ENCODE peak calls at places on chromosomes 1 and 21, in five cellular contexts. Z, Q, N, S and V are unnamed samples.

GRCh38 chr1:170410391-170411146 is 121.4 kb upstream of the GORAB start:
- DNase-seq in Q (no peak), N (no peak), S (peak), Z (no peak), V (peak)

GRCh38 chr1:55478742-55479141 is 263.6 kb upstream of the USP24 start:
- DNase-seq in N (no peak), Z (no peak), S (peak), Q (no peak), V (no peak)

GRCh38 chr1:77536813-77537212 is 145.6 kb downstream of the ZZZ3 start:
- DNase-seq in N (no peak), Z (no peak), S (peak), Q (no peak), V (no peak)

GRCh38 chr21:46604975-46605758 is at the start of gene S100B:
- DNase-seq in Q (peak), S (no peak), N (no peak), Z (no peak), V (no peak)

GRCh38 chr1:182340233-182341058 is 51.1 kb downstream of the GLUL start:
- DNase-seq in Z (no peak), S (peak), N (no peak), Q (no peak), V (peak)

GRCh38 chr1:214377886-214378285 is 96.9 kb downstream of the SMYD2 start:
- DNase-seq in Z (no peak), N (no peak), S (peak), Q (no peak), V (peak)

GRCh38 chr1:47186267-47187185 is 3.3 kb downstream of the PDZK1IP1 start:
- DNase-seq in S (no peak), Q (no peak), N (no peak), Z (no peak), V (no peak)

GRCh38 chr1:17485280-17485679 is 45.8 kb upstream of the RCC2 start:
- DNase-seq in S (no peak), Z (no peak), Q (peak), N (peak), V (peak)

GRCh38 chr1:167439301-167439988 is 78.9 kb downstream of the CD247 start:
- DNase-seq in N (no peak), S (peak), Q (peak), Z (peak), V (peak)

DNA sequence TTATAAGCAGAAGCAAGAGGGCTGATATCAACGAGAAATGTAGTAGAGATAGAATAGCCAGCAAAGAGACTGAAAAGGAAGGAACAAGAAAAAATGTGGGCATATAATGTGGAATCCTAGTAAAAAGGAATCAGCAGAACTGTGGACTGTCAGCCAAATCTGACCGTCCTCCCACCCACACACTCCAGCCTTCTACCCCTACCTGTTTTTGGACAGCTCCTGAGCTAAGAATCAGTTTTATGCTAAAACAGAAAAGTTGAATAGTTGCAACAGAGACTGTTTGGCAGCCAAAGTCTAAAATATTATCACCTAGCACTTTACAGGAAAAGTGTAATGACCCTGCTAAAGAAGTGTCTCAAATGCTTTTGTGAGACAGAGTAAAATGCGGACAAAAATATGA is 533.3 kb upstream of the CXADR start:
- DNase-seq in S (no peak), Q (no peak), Z (no peak), N (no peak), V (no peak)
- H2BK12ac ChIP-seq in S (no peak), Q (no peak), Z (no peak), N (no peak), V (no peak)

GRCh38 chr1:235659186-235659771 is 9.7 kb upstream of the GNG4 start:
- DNase-seq in Z (no peak), Q (no peak), S (no peak), N (no peak), V (peak)

GRCh38 chr1:235657747-235658526 is 8.4 kb upstream of the GNG4 start:
- DNase-seq in N (no peak), S (no peak), Q (no peak), Z (no peak), V (peak)

GRCh38 chr1:235652364-235652763 is 2.8 kb upstream of the GNG4 start:
- DNase-seq in S (no peak), N (no peak), Q (no peak), Z (no peak), V (no peak)

GRCh38 chr1:235651170-235651806 is 1.7 kb upstream of the GNG4 start:
- DNase-seq in Q (no peak), S (no peak), N (no peak), Z (no peak), V (no peak)

GRCh38 chr1:235657269-235657668 is 7.7 kb upstream of the GNG4 start:
- DNase-seq in N (no peak), Z (no peak), S (no peak), Q (no peak), V (peak)
- H3K27ac ChIP-seq in N (no peak), Z (no peak), S (no peak), Q (no peak), V (no peak)

GRCh38 chr1:8721681-8722324 is 95.6 kb downstream of the RERE start:
- DNase-seq in S (no peak), N (no peak), Q (no peak), Z (no peak), V (peak)

GRCh38 chr1:8723010-8723409 is 94.4 kb downstream of the RERE start:
- DNase-seq in S (no peak), Z (no peak), N (no peak), Q (no peak), V (no peak)

GRCh38 chr1:8718878-8719361 is 98.5 kb downstream of the RERE start:
- DNase-seq in Q (no peak), N (no peak), S (no peak), Z (no peak), V (no peak)

GRCh38 chr1:8717148-8717547 is 100.3 kb downstream of the RERE start:
- DNase-seq in Z (no peak), S (no peak), N (no peak), Q (no peak), V (no peak)

GRCh38 chr1:8720347-8720746 is 97.1 kb downstream of the RERE start:
- DNase-seq in Q (no peak), N (no peak), S (no peak), Z (no peak), V (no peak)
- H2AK5ac ChIP-seq in Q (no peak), N (no peak), S (no peak), Z (no peak), V (no peak)

GRCh38 chr1:113439272-113439660 is 49.0 kb downstream of the MAGI3 start:
- DNase-seq in Z (no peak), Q (no peak), N (no peak), S (no peak), V (no peak)

GRCh38 chr1:113442130-113442529 is 51.8 kb downstream of the MAGI3 start:
- DNase-seq in N (no peak), Q (no peak), Z (no peak), S (no peak), V (no peak)

GRCh38 chr1:113444857-113445256 is 54.5 kb downstream of the MAGI3 start:
- DNase-seq in N (no peak), Q (no peak), S (no peak), Z (no peak), V (no peak)
- H2BK12ac ChIP-seq in N (no peak), Q (no peak), S (no peak), Z (no peak), V (no peak)